ENCODE peak calls at places on chromosomes 6 and 20, in eight cellular contexts. One of them, this sample, is unnamed.

GRCh38 chr6:70172252-70172651 is 130.6 kb downstream of the COL9A1 start:
- DNase-seq in esophagus squamous epithelium: no peak
- DNase-seq in non-pigmented ciliary epithelial cell: no peak
- DNase-seq in NCI-H345: no peak
- DNase-seq in colonic mucosa: no peak
- DNase-seq in activated CD4-positive, alpha-beta T cell treated with anti-CD3 and anti-CD28 coated beads, Interleukin-2, amount 50 U/mL, for 4 hours: no peak
- DNase-seq in AG09319: no peak
- DNase-seq in activated T-cell treated with anti-CD3 and anti-CD28 coated beads for 48 hours: no peak
- DNase-seq in this sample: no peak

GRCh38 chr6:72820906-72821305 is 199.0 kb downstream of the KCNQ5 start:
- DNase-seq in AG09319: no peak
- DNase-seq in NCI-H345: no peak
- DNase-seq in colonic mucosa: no peak
- DNase-seq in activated CD4-positive, alpha-beta T cell treated with anti-CD3 and anti-CD28 coated beads, Interleukin-2, amount 50 U/mL, for 4 hours: no peak
- DNase-seq in esophagus squamous epithelium: no peak
- DNase-seq in activated T-cell treated with anti-CD3 and anti-CD28 coated beads for 48 hours: no peak
- DNase-seq in non-pigmented ciliary epithelial cell: no peak
- DNase-seq in this sample: no peak

GRCh38 chr6:2733324-2733723 is 17.4 kb downstream of the MYLK4 start:
- DNase-seq in esophagus squamous epithelium: peak
- DNase-seq in AG09319: no peak
- DNase-seq in activated CD4-positive, alpha-beta T cell treated with anti-CD3 and anti-CD28 coated beads, Interleukin-2, amount 50 U/mL, for 4 hours: peak
- DNase-seq in NCI-H345: no peak
- DNase-seq in non-pigmented ciliary epithelial cell: no peak
- DNase-seq in colonic mucosa: peak
- DNase-seq in activated T-cell treated with anti-CD3 and anti-CD28 coated beads for 48 hours: peak
- DNase-seq in this sample: peak

GRCh38 chr6:132648356-132648755 is 10.6 kb downstream of the TAAR1 start:
- DNase-seq in NCI-H345: no peak
- DNase-seq in activated T-cell treated with anti-CD3 and anti-CD28 coated beads for 48 hours: no peak
- DNase-seq in activated CD4-positive, alpha-beta T cell treated with anti-CD3 and anti-CD28 coated beads, Interleukin-2, amount 50 U/mL, for 4 hours: no peak
- DNase-seq in non-pigmented ciliary epithelial cell: peak
- DNase-seq in AG09319: no peak
- DNase-seq in colonic mucosa: no peak
- DNase-seq in esophagus squamous epithelium: no peak
- DNase-seq in this sample: peak

GRCh38 chr6:41636803-41637178 is 1.5 kb upstream of the MDFI start:
- DNase-seq in non-pigmented ciliary epithelial cell: no peak
- DNase-seq in colonic mucosa: peak
- DNase-seq in activated T-cell treated with anti-CD3 and anti-CD28 coated beads for 48 hours: no peak
- DNase-seq in activated CD4-positive, alpha-beta T cell treated with anti-CD3 and anti-CD28 coated beads, Interleukin-2, amount 50 U/mL, for 4 hours: no peak
- DNase-seq in AG09319: no peak
- DNase-seq in NCI-H345: no peak
- DNase-seq in esophagus squamous epithelium: no peak
- DNase-seq in this sample: no peak

GRCh38 chr6:80366721-80367120 is 260.2 kb downstream of the BCKDHB start:
- DNase-seq in NCI-H345: peak
- DNase-seq in AG09319: no peak
- DNase-seq in activated T-cell treated with anti-CD3 and anti-CD28 coated beads for 48 hours: no peak
- DNase-seq in non-pigmented ciliary epithelial cell: peak
- DNase-seq in colonic mucosa: no peak
- DNase-seq in esophagus squamous epithelium: no peak
- DNase-seq in activated CD4-positive, alpha-beta T cell treated with anti-CD3 and anti-CD28 coated beads, Interleukin-2, amount 50 U/mL, for 4 hours: no peak
- DNase-seq in this sample: peak

GRCh38 chr6:147506704-147507114 is 1.8 kb upstream of the SAMD5 start:
- DNase-seq in colonic mucosa: peak
- DNase-seq in activated T-cell treated with anti-CD3 and anti-CD28 coated beads for 48 hours: peak
- DNase-seq in non-pigmented ciliary epithelial cell: no peak
- DNase-seq in NCI-H345: peak
- DNase-seq in activated CD4-positive, alpha-beta T cell treated with anti-CD3 and anti-CD28 coated beads, Interleukin-2, amount 50 U/mL, for 4 hours: no peak
- DNase-seq in AG09319: no peak
- DNase-seq in esophagus squamous epithelium: no peak
- DNase-seq in this sample: peak

GRCh38 chr20:62918137-62918536 is 8.2 kb downstream of the DIDO1 start:
- DNase-seq in colonic mucosa: no peak
- DNase-seq in activated T-cell treated with anti-CD3 and anti-CD28 coated beads for 48 hours: no peak
- DNase-seq in NCI-H345: no peak
- DNase-seq in non-pigmented ciliary epithelial cell: no peak
- DNase-seq in esophagus squamous epithelium: no peak
- DNase-seq in activated CD4-positive, alpha-beta T cell treated with anti-CD3 and anti-CD28 coated beads, Interleukin-2, amount 50 U/mL, for 4 hours: no peak
- DNase-seq in AG09319: no peak
- DNase-seq in this sample: no peak

GRCh38 chr6:25223421-25224052 is 55.6 kb upstream of the CARMIL1 start:
- DNase-seq in colonic mucosa: peak
- DNase-seq in non-pigmented ciliary epithelial cell: no peak
- DNase-seq in AG09319: no peak
- DNase-seq in activated T-cell treated with anti-CD3 and anti-CD28 coated beads for 48 hours: peak
- DNase-seq in NCI-H345: peak
- DNase-seq in esophagus squamous epithelium: no peak
- DNase-seq in activated CD4-positive, alpha-beta T cell treated with anti-CD3 and anti-CD28 coated beads, Interleukin-2, amount 50 U/mL, for 4 hours: peak
- DNase-seq in this sample: peak

GRCh38 chr6:77034161-77034560 is 429.1 kb downstream of the HTR1B start:
- DNase-seq in activated CD4-positive, alpha-beta T cell treated with anti-CD3 and anti-CD28 coated beads, Interleukin-2, amount 50 U/mL, for 4 hours: no peak
- DNase-seq in AG09319: peak
- DNase-seq in colonic mucosa: no peak
- DNase-seq in non-pigmented ciliary epithelial cell: peak
- DNase-seq in NCI-H345: no peak
- DNase-seq in activated T-cell treated with anti-CD3 and anti-CD28 coated beads for 48 hours: no peak
- DNase-seq in esophagus squamous epithelium: no peak
- DNase-seq in this sample: peak

GRCh38 chr20:49936153-49937022 is at the start of gene RNF114:
- DNase-seq in NCI-H345: peak
- DNase-seq in AG09319: peak
- DNase-seq in colonic mucosa: peak
- DNase-seq in non-pigmented ciliary epithelial cell: no peak
- DNase-seq in activated CD4-positive, alpha-beta T cell treated with anti-CD3 and anti-CD28 coated beads, Interleukin-2, amount 50 U/mL, for 4 hours: peak
- DNase-seq in esophagus squamous epithelium: peak
- DNase-seq in activated T-cell treated with anti-CD3 and anti-CD28 coated beads for 48 hours: peak
- DNase-seq in this sample: peak

GRCh38 chr6:34049395-34050342 is 96.2 kb downstream of the GRM4 start:
- DNase-seq in AG09319: no peak
- DNase-seq in esophagus squamous epithelium: no peak
- DNase-seq in NCI-H345: peak
- DNase-seq in colonic mucosa: no peak
- DNase-seq in activated T-cell treated with anti-CD3 and anti-CD28 coated beads for 48 hours: no peak
- DNase-seq in non-pigmented ciliary epithelial cell: no peak
- DNase-seq in activated CD4-positive, alpha-beta T cell treated with anti-CD3 and anti-CD28 coated beads, Interleukin-2, amount 50 U/mL, for 4 hours: no peak
- DNase-seq in this sample: no peak

GRCh38 chr20:43975096-43975768 is 60.6 kb downstream of the TOX2 start:
- DNase-seq in AG09319: peak
- DNase-seq in colonic mucosa: no peak
- DNase-seq in esophagus squamous epithelium: no peak
- DNase-seq in activated T-cell treated with anti-CD3 and anti-CD28 coated beads for 48 hours: no peak
- DNase-seq in activated CD4-positive, alpha-beta T cell treated with anti-CD3 and anti-CD28 coated beads, Interleukin-2, amount 50 U/mL, for 4 hours: no peak
- DNase-seq in non-pigmented ciliary epithelial cell: peak
- DNase-seq in NCI-H345: no peak
- DNase-seq in this sample: peak

GRCh38 chr20:22430154-22430745 is 154.1 kb downstream of the FOXA2 start:
- DNase-seq in esophagus squamous epithelium: no peak
- DNase-seq in AG09319: no peak
- DNase-seq in activated CD4-positive, alpha-beta T cell treated with anti-CD3 and anti-CD28 coated beads, Interleukin-2, amount 50 U/mL, for 4 hours: no peak
- DNase-seq in colonic mucosa: no peak
- DNase-seq in activated T-cell treated with anti-CD3 and anti-CD28 coated beads for 48 hours: no peak
- DNase-seq in NCI-H345: peak
- DNase-seq in non-pigmented ciliary epithelial cell: no peak
- DNase-seq in this sample: no peak

GRCh38 chr6:157668690-157669089 is 154.4 kb upstream of the SNX9 start:
- DNase-seq in esophagus squamous epithelium: no peak
- DNase-seq in AG09319: no peak
- DNase-seq in colonic mucosa: no peak
- DNase-seq in activated T-cell treated with anti-CD3 and anti-CD28 coated beads for 48 hours: no peak
- DNase-seq in non-pigmented ciliary epithelial cell: no peak
- DNase-seq in NCI-H345: no peak
- DNase-seq in activated CD4-positive, alpha-beta T cell treated with anti-CD3 and anti-CD28 coated beads, Interleukin-2, amount 50 U/mL, for 4 hours: no peak
- DNase-seq in this sample: no peak

GRCh38 chr20:25525857-25526256 is 59.5 kb downstream of the NINL start:
- DNase-seq in esophagus squamous epithelium: no peak
- DNase-seq in colonic mucosa: no peak
- DNase-seq in NCI-H345: no peak
- DNase-seq in activated CD4-positive, alpha-beta T cell treated with anti-CD3 and anti-CD28 coated beads, Interleukin-2, amount 50 U/mL, for 4 hours: no peak
- DNase-seq in non-pigmented ciliary epithelial cell: peak
- DNase-seq in AG09319: peak
- DNase-seq in activated T-cell treated with anti-CD3 and anti-CD28 coated beads for 48 hours: no peak
- DNase-seq in this sample: peak

GRCh38 chr6:170139531-170139930 is 151.3 kb downstream of the DLL1 start:
- DNase-seq in non-pigmented ciliary epithelial cell: no peak
- DNase-seq in AG09319: no peak
- DNase-seq in activated T-cell treated with anti-CD3 and anti-CD28 coated beads for 48 hours: no peak
- DNase-seq in esophagus squamous epithelium: no peak
- DNase-seq in NCI-H345: no peak
- DNase-seq in colonic mucosa: no peak
- DNase-seq in activated CD4-positive, alpha-beta T cell treated with anti-CD3 and anti-CD28 coated beads, Interleukin-2, amount 50 U/mL, for 4 hours: no peak
- DNase-seq in this sample: no peak

GRCh38 chr6:118859517-118860064 is 34.4 kb upstream of the ASF1A start:
- DNase-seq in activated CD4-positive, alpha-beta T cell treated with anti-CD3 and anti-CD28 coated beads, Interleukin-2, amount 50 U/mL, for 4 hours: no peak
- DNase-seq in non-pigmented ciliary epithelial cell: no peak
- DNase-seq in esophagus squamous epithelium: no peak
- DNase-seq in activated T-cell treated with anti-CD3 and anti-CD28 coated beads for 48 hours: no peak
- DNase-seq in NCI-H345: no peak
- DNase-seq in colonic mucosa: no peak
- DNase-seq in AG09319: no peak
- DNase-seq in this sample: no peak